ENCODE peak calls at places on chromosomes 7 and 10, in five cellular contexts. W, X, N, Z and V are unnamed samples.
A peak's percentile ranks its signal among the peaks of the same experiment; 100 is the strongest.

GRCh38 chr7:7228967-7229366 is 46.6 kb downstream of the C1GALT1 start:
- DNase-seq in N (no peak), Z (no peak), W (no peak), X (no peak), V (no peak)

GRCh38 chr10:77613476-77614130 is 24.0 kb downstream of the KCNMA1 start:
- DNase-seq in N (peak; percentile 50), W (peak; percentile 60), X (peak; percentile 67), Z (no peak), V (no peak)

GRCh38 chr10:79042639-79043411 is 25.9 kb upstream of the ZMIZ1 start:
- DNase-seq in W (no peak), Z (no peak), N (no peak), X (no peak), V (no peak)

GRCh38 chr7:151837285-151838042 is 39.5 kb downstream of the PRKAG2 start:
- DNase-seq in N (peak; percentile 91), W (no peak), X (no peak), Z (no peak), V (peak; percentile 71)

GRCh38 chr7:70812511-70812910 is 319.4 kb upstream of the GALNT17 start:
- DNase-seq in W (no peak), X (no peak), Z (no peak), N (peak; percentile 52), V (peak; percentile 55)

GRCh38 chr10:126397640-126398382 is 9.5 kb upstream of the ADAM12 start:
- DNase-seq in X (peak; percentile 49), Z (no peak), W (no peak), N (peak; percentile 68), V (peak; percentile 92)

GRCh38 chr7:2452643-2453270 is 23.4 kb downstream of the GRIFIN start:
- DNase-seq in N (no peak), Z (no peak), X (no peak), W (no peak), V (no peak)

GRCh38 chr7:130113887-130114286 is 43.6 kb downstream of the KLHDC10 start:
- DNase-seq in W (no peak), N (no peak), X (no peak), Z (no peak), V (no peak)

GRCh38 chr10:55398463-55398862 is 597.4 kb upstream of the PCDH15 start:
- DNase-seq in Z (no peak), X (no peak), N (no peak), W (no peak), V (no peak)

GRCh38 chr10:62454696-62455451 is 80.7 kb downstream of the ZNF365 start:
- DNase-seq in W (no peak), N (no peak), X (peak; percentile 60), Z (no peak), V (no peak)

GRCh38 chr10:15411035-15411434 is 39.9 kb upstream of the FAM171A1 start:
- DNase-seq in Z (no peak), N (no peak), W (no peak), X (no peak), V (no peak)

GRCh38 chr10:78972160-78972946 is 96.4 kb upstream of the ZMIZ1 start:
- DNase-seq in W (peak; percentile 52), X (peak; percentile 34), Z (peak; percentile 89), N (peak; percentile 56), V (peak; percentile 69)

GRCh38 chr7:26278769-26279168 is 12.9 kb upstream of the SNX10 start:
- DNase-seq in W (no peak), Z (no peak), X (peak; percentile 47), N (no peak), V (no peak)

GRCh38 chr10:43228783-43229207 is 38.1 kb downstream of the RASGEF1A start:
- DNase-seq in X (no peak), N (no peak), W (no peak), Z (peak; percentile 70), V (no peak)

GRCh38 chr7:131949659-131950058 is 393.2 kb upstream of the PODXL start:
- DNase-seq in X (no peak), N (no peak), Z (no peak), W (no peak), V (no peak)

GRCh38 chr7:85030893-85031292 is 156.0 kb downstream of the SEMA3D start:
- DNase-seq in X (peak; percentile 80), N (peak; percentile 37), Z (no peak), W (no peak), V (peak; percentile 62)

GRCh38 chr10:12200850-12201249 is 4.9 kb downstream of the CDC123 start:
- DNase-seq in N (no peak), X (no peak), W (no peak), Z (no peak), V (no peak)

GRCh38 chr7:120475994-120476393 is 203.0 kb downstream of the KCND2 start:
- DNase-seq in W (no peak), N (no peak), X (no peak), Z (no peak), V (no peak)

GRCh38 chr10:122515588-122516231 is 44.8 kb upstream of the DMBT1 start:
- DNase-seq in X (peak; percentile 78), Z (no peak), N (no peak), W (no peak), V (no peak)

GRCh38 chr7:1844336-1844955 is 174.4 kb downstream of the ELFN1 start:
- DNase-seq in X (no peak), N (no peak), W (no peak), Z (peak; percentile 74), V (no peak)

GRCh38 chr10:44437837-44438752 is 53.2 kb upstream of the CXCL12 start:
- DNase-seq in X (no peak), Z (no peak), N (no peak), W (no peak), V (no peak)

GRCh38 chr10:74103560-74104248 is 46.9 kb downstream of the AP3M1 start:
- DNase-seq in X (peak; percentile 14), Z (no peak), N (peak; percentile 34), W (no peak), V (peak; percentile 71)

GRCh38 chr7:16817536-16817935 is 12.7 kb upstream of the AGR2 start:
- DNase-seq in N (no peak), Z (no peak), X (peak; percentile 25), W (no peak), V (no peak)

GRCh38 chr10:91444211-91444610 is 34.1 kb downstream of the HECTD2 start:
- DNase-seq in W (no peak), N (no peak), X (no peak), Z (no peak), V (no peak)

GRCh38 chr10:36302086-36302485 is 660.0 kb upstream of the FZD8 start:
- DNase-seq in X (no peak), Z (no peak), W (no peak), N (no peak), V (no peak)

GRCh38 chr7:119964640-119965542 is 308.1 kb upstream of the KCND2 start:
- DNase-seq in Z (no peak), N (no peak), W (no peak), X (no peak), V (no peak)

GRCh38 chr10:97428572-97428981 is 2.6 kb downstream of the PGAM1 start:
- DNase-seq in N (peak; percentile 48), Z (no peak), X (no peak), W (no peak), V (no peak)

GRCh38 chr7:74203157-74203556 is 6.6 kb upstream of the LAT2 start:
- DNase-seq in W (peak; percentile 48), X (peak; percentile 83), Z (no peak), N (peak; percentile 66), V (peak; percentile 68)

GRCh38 chr10:110356628-110357245 is 52.0 kb upstream of the SMNDC1 start:
- DNase-seq in X (peak; percentile 83), Z (no peak), N (no peak), W (peak; percentile 29), V (no peak)